ENCODE peak calls at places on chromosomes 3 and 15, in seven cellular contexts. One of them, this sample, is unnamed.

GRCh38 chr3:126083511-126083912 is 412 bp downstream of the SLC41A3 start:
- DNase-seq in K562: peak; percentile 49
- DNase-seq in astrocyte of the cerebellum: no peak
- DNase-seq in cardiac fibroblast: peak; percentile 37
- DNase-seq in adrenal gland: peak; percentile 63
- DNase-seq in lower leg skin: peak; percentile 39
- DNase-seq in activated B cell treated with CpG ODN at 0.5 μM for 24 hours: no peak
- DNase-seq in this sample: no peak

GRCh38 chr3:133384331-133385027 is 15.4 kb upstream of the BFSP2 start:
- DNase-seq in K562: peak; percentile 41
- DNase-seq in astrocyte of the cerebellum: peak; percentile 68
- DNase-seq in cardiac fibroblast: peak; percentile 65
- DNase-seq in adrenal gland: peak; percentile 80
- DNase-seq in lower leg skin: no peak
- DNase-seq in activated B cell treated with CpG ODN at 0.5 μM for 24 hours: peak; percentile 22
- DNase-seq in this sample: no peak

GRCh38 chr15:59736181-59736580 is 47.1 kb upstream of the BNIP2 start:
- DNase-seq in K562: no peak
- DNase-seq in astrocyte of the cerebellum: no peak
- DNase-seq in cardiac fibroblast: no peak
- DNase-seq in adrenal gland: no peak
- DNase-seq in lower leg skin: no peak
- DNase-seq in activated B cell treated with CpG ODN at 0.5 μM for 24 hours: no peak
- DNase-seq in this sample: no peak

GRCh38 chr3:151946606-151947005 is 73.2 kb downstream of the SUCNR1 start:
- DNase-seq in K562: no peak
- DNase-seq in astrocyte of the cerebellum: no peak
- DNase-seq in cardiac fibroblast: no peak
- DNase-seq in adrenal gland: no peak
- DNase-seq in lower leg skin: no peak
- DNase-seq in activated B cell treated with CpG ODN at 0.5 μM for 24 hours: no peak
- DNase-seq in this sample: no peak

GRCh38 chr3:170709046-170709445 is 123.2 kb upstream of the SLC7A14 start:
- DNase-seq in K562: no peak
- DNase-seq in astrocyte of the cerebellum: no peak
- DNase-seq in cardiac fibroblast: peak; percentile 75
- DNase-seq in adrenal gland: no peak
- DNase-seq in lower leg skin: peak; percentile 38
- DNase-seq in activated B cell treated with CpG ODN at 0.5 μM for 24 hours: no peak
- DNase-seq in this sample: peak; percentile 87

GRCh38 chr3:116148881-116149530 is 296.3 kb downstream of the LSAMP start:
- DNase-seq in K562: no peak
- DNase-seq in astrocyte of the cerebellum: no peak
- DNase-seq in cardiac fibroblast: no peak
- DNase-seq in adrenal gland: no peak
- DNase-seq in lower leg skin: no peak
- DNase-seq in activated B cell treated with CpG ODN at 0.5 μM for 24 hours: no peak
- DNase-seq in this sample: no peak

GRCh38 chr3:62493116-62493801 is 119.9 kb upstream of the FEZF2 start:
- DNase-seq in K562: no peak
- DNase-seq in astrocyte of the cerebellum: no peak
- DNase-seq in cardiac fibroblast: no peak
- DNase-seq in adrenal gland: no peak
- DNase-seq in lower leg skin: no peak
- DNase-seq in activated B cell treated with CpG ODN at 0.5 μM for 24 hours: no peak
- DNase-seq in this sample: no peak

GRCh38 chr3:4440951-4441350 is 26.1 kb downstream of the SUMF1 start:
- DNase-seq in K562: no peak
- DNase-seq in astrocyte of the cerebellum: no peak
- DNase-seq in cardiac fibroblast: no peak
- DNase-seq in adrenal gland: no peak
- DNase-seq in lower leg skin: no peak
- DNase-seq in activated B cell treated with CpG ODN at 0.5 μM for 24 hours: no peak
- DNase-seq in this sample: no peak

GRCh38 chr3:118501152-118501551 is 533.5 kb downstream of the IGSF11 start:
- DNase-seq in K562: no peak
- DNase-seq in astrocyte of the cerebellum: peak; percentile 0
- DNase-seq in cardiac fibroblast: peak; percentile 18
- DNase-seq in adrenal gland: peak; percentile 86
- DNase-seq in lower leg skin: no peak
- DNase-seq in activated B cell treated with CpG ODN at 0.5 μM for 24 hours: no peak
- DNase-seq in this sample: no peak

GRCh38 chr3:52230461-52230860 is 5.0 kb upstream of the TLR9 start:
- DNase-seq in K562: no peak
- DNase-seq in astrocyte of the cerebellum: no peak
- DNase-seq in cardiac fibroblast: no peak
- DNase-seq in adrenal gland: no peak
- DNase-seq in lower leg skin: no peak
- DNase-seq in activated B cell treated with CpG ODN at 0.5 μM for 24 hours: no peak
- DNase-seq in this sample: no peak

GRCh38 chr15:91302588-91303439 is 202.8 kb downstream of the SV2B start:
- DNase-seq in K562: peak; percentile 57
- DNase-seq in astrocyte of the cerebellum: peak; percentile 63
- DNase-seq in cardiac fibroblast: peak; percentile 76
- DNase-seq in adrenal gland: peak; percentile 48
- DNase-seq in lower leg skin: no peak
- DNase-seq in activated B cell treated with CpG ODN at 0.5 μM for 24 hours: no peak
- DNase-seq in this sample: peak; percentile 18

GRCh38 chr15:67023517-67024321 is 41.7 kb upstream of the SMAD3 start:
- DNase-seq in K562: no peak
- DNase-seq in astrocyte of the cerebellum: no peak
- DNase-seq in cardiac fibroblast: no peak
- DNase-seq in adrenal gland: no peak
- DNase-seq in lower leg skin: no peak
- DNase-seq in activated B cell treated with CpG ODN at 0.5 μM for 24 hours: no peak
- DNase-seq in this sample: no peak

GRCh38 chr15:29681486-29681845 is 140.8 kb downstream of the TJP1 start:
- DNase-seq in K562: no peak
- DNase-seq in astrocyte of the cerebellum: no peak
- DNase-seq in cardiac fibroblast: no peak
- DNase-seq in adrenal gland: no peak
- DNase-seq in lower leg skin: no peak
- DNase-seq in activated B cell treated with CpG ODN at 0.5 μM for 24 hours: no peak
- DNase-seq in this sample: no peak

GRCh38 chr15:92391640-92392039 is 2.0 kb upstream of the ST8SIA2 start:
- DNase-seq in K562: peak; percentile 36
- DNase-seq in astrocyte of the cerebellum: peak; percentile 51
- DNase-seq in cardiac fibroblast: peak; percentile 7
- DNase-seq in adrenal gland: peak; percentile 15
- DNase-seq in lower leg skin: no peak
- DNase-seq in activated B cell treated with CpG ODN at 0.5 μM for 24 hours: no peak
- DNase-seq in this sample: no peak

GRCh38 chr3:138727371-138727770 is 107.4 kb downstream of the PIK3CB start:
- DNase-seq in K562: no peak
- DNase-seq in astrocyte of the cerebellum: peak; percentile 51
- DNase-seq in cardiac fibroblast: no peak
- DNase-seq in adrenal gland: no peak
- DNase-seq in lower leg skin: no peak
- DNase-seq in activated B cell treated with CpG ODN at 0.5 μM for 24 hours: no peak
- DNase-seq in this sample: no peak

GRCh38 chr15:99058421-99058870 is 46.4 kb upstream of the SYNM start:
- DNase-seq in K562: no peak
- DNase-seq in astrocyte of the cerebellum: no peak
- DNase-seq in cardiac fibroblast: no peak
- DNase-seq in adrenal gland: peak; percentile 20
- DNase-seq in lower leg skin: no peak
- DNase-seq in activated B cell treated with CpG ODN at 0.5 μM for 24 hours: no peak
- DNase-seq in this sample: no peak

GRCh38 chr3:129486057-129487035 is 42.1 kb upstream of the RHO start:
- DNase-seq in K562: no peak
- DNase-seq in astrocyte of the cerebellum: peak; percentile 72
- DNase-seq in cardiac fibroblast: peak; percentile 86
- DNase-seq in adrenal gland: no peak
- DNase-seq in lower leg skin: no peak
- DNase-seq in activated B cell treated with CpG ODN at 0.5 μM for 24 hours: no peak
- DNase-seq in this sample: peak; percentile 68

GRCh38 chr15:96285306-96285705 is 45.2 kb upstream of the NR2F2 start:
- DNase-seq in K562: peak; percentile 59
- DNase-seq in astrocyte of the cerebellum: peak; percentile 69
- DNase-seq in cardiac fibroblast: peak; percentile 76
- DNase-seq in adrenal gland: peak; percentile 38
- DNase-seq in lower leg skin: no peak
- DNase-seq in activated B cell treated with CpG ODN at 0.5 μM for 24 hours: no peak
- DNase-seq in this sample: peak; percentile 81

GRCh38 chr3:123002100-123002748 is 25.3 kb downstream of the SEMA5B start:
- DNase-seq in K562: no peak
- DNase-seq in astrocyte of the cerebellum: no peak
- DNase-seq in cardiac fibroblast: no peak
- DNase-seq in adrenal gland: no peak
- DNase-seq in lower leg skin: no peak
- DNase-seq in activated B cell treated with CpG ODN at 0.5 μM for 24 hours: no peak
- DNase-seq in this sample: no peak

GRCh38 chr15:66798426-66799061 is 96.5 kb downstream of the SMAD6 start:
- DNase-seq in K562: no peak
- DNase-seq in astrocyte of the cerebellum: no peak
- DNase-seq in cardiac fibroblast: peak; percentile 34
- DNase-seq in adrenal gland: no peak
- DNase-seq in lower leg skin: no peak
- DNase-seq in activated B cell treated with CpG ODN at 0.5 μM for 24 hours: no peak
- DNase-seq in this sample: peak; percentile 35

DNA sequence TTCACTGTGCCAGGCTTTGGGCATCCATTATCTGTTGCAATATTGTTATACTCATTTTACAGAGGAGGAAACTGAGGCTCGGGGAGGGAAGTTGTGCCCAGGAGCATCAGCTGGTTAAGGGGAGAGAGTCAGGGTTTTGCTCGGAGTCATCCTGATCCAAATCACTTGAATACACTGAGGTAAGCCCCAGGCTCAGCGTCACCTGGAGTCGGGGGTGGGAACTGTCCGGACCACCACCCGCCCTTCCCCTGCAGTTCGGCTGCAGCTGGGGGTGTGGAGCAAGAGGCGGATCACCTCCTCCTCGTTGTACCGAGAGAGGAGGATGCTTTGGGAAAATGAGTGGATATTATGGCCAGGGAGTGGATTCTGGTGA is 646 bp downstream of the HRH1 start:
- DNase-seq in K562: no peak
- DNase-seq in astrocyte of the cerebellum: no peak
- DNase-seq in cardiac fibroblast: peak; percentile 40
- DNase-seq in adrenal gland: no peak
- DNase-seq in lower leg skin: no peak
- DNase-seq in activated B cell treated with CpG ODN at 0.5 μM for 24 hours: no peak
- DNase-seq in this sample: no peak
- TF ChIP-seq CTCF in K562: no peak
- TF ChIP-seq CTCF in astrocyte of the cerebellum: peak; percentile 40
- TF ChIP-seq CTCF in cardiac fibroblast: peak; percentile 41
- TF ChIP-seq CTCF in adrenal gland: no peak
- TF ChIP-seq CTCF in lower leg skin: no peak
- TF ChIP-seq CTCF in activated B cell treated with CpG ODN at 0.5 μM for 24 hours: no peak
- TF ChIP-seq CTCF in this sample: no peak

GRCh38 chr3:64019879-64020278 is 3.4 kb downstream of the PSMD6 start:
- DNase-seq in K562: no peak
- DNase-seq in astrocyte of the cerebellum: no peak
- DNase-seq in cardiac fibroblast: no peak
- DNase-seq in adrenal gland: no peak
- DNase-seq in lower leg skin: no peak
- DNase-seq in activated B cell treated with CpG ODN at 0.5 μM for 24 hours: no peak
- DNase-seq in this sample: no peak
- TF ChIP-seq CTCF in K562: no peak
- TF ChIP-seq CTCF in astrocyte of the cerebellum: no peak
- TF ChIP-seq CTCF in cardiac fibroblast: no peak
- TF ChIP-seq CTCF in adrenal gland: no peak
- TF ChIP-seq CTCF in lower leg skin: no peak
- TF ChIP-seq CTCF in activated B cell treated with CpG ODN at 0.5 μM for 24 hours: no peak
- TF ChIP-seq CTCF in this sample: no peak

GRCh38 chr3:94548581-94549316 is 485.9 kb downstream of the NSUN3 start:
- DNase-seq in K562: no peak
- DNase-seq in astrocyte of the cerebellum: no peak
- DNase-seq in cardiac fibroblast: no peak
- DNase-seq in adrenal gland: no peak
- DNase-seq in lower leg skin: no peak
- DNase-seq in activated B cell treated with CpG ODN at 0.5 μM for 24 hours: no peak
- DNase-seq in this sample: no peak
- TF ChIP-seq CTCF in K562: no peak
- TF ChIP-seq CTCF in astrocyte of the cerebellum: no peak
- TF ChIP-seq CTCF in cardiac fibroblast: no peak
- TF ChIP-seq CTCF in adrenal gland: no peak
- TF ChIP-seq CTCF in lower leg skin: no peak
- TF ChIP-seq CTCF in activated B cell treated with CpG ODN at 0.5 μM for 24 hours: no peak
- TF ChIP-seq CTCF in this sample: no peak

GRCh38 chr3:180085122-180085710 is 48.5 kb upstream of the PEX5L start:
- DNase-seq in K562: no peak
- DNase-seq in astrocyte of the cerebellum: no peak
- DNase-seq in cardiac fibroblast: no peak
- DNase-seq in adrenal gland: no peak
- DNase-seq in lower leg skin: no peak
- DNase-seq in activated B cell treated with CpG ODN at 0.5 μM for 24 hours: no peak
- DNase-seq in this sample: no peak
- TF ChIP-seq CTCF in K562: no peak
- TF ChIP-seq CTCF in astrocyte of the cerebellum: no peak
- TF ChIP-seq CTCF in cardiac fibroblast: no peak
- TF ChIP-seq CTCF in adrenal gland: no peak
- TF ChIP-seq CTCF in lower leg skin: no peak
- TF ChIP-seq CTCF in activated B cell treated with CpG ODN at 0.5 μM for 24 hours: no peak
- TF ChIP-seq CTCF in this sample: no peak

DNA sequence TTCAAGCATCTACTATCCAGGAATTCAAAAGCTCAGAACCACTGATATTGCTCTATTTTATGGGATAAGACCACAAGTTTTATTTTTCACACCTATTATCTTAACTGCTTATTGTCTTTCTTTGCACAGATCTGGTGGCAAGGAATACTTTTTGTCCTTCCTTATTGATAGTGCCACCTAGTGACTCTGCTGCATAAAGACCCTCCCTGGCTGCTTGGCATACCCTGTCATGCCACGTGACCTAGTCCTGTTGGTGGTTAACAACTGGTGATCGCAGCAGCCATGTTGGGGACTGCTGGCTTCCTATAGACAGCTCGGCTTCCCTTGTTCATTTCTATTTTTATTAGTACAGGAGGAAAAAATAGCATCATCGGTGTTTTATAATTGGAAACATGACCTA is 236.3 kb downstream of the MEX3B start:
- DNase-seq in K562: peak; percentile 10
- DNase-seq in astrocyte of the cerebellum: no peak
- DNase-seq in cardiac fibroblast: peak; percentile 5
- DNase-seq in adrenal gland: no peak
- DNase-seq in lower leg skin: no peak
- DNase-seq in activated B cell treated with CpG ODN at 0.5 μM for 24 hours: no peak
- DNase-seq in this sample: no peak
- TF ChIP-seq CTCF in K562: peak; percentile 35
- TF ChIP-seq CTCF in astrocyte of the cerebellum: no peak
- TF ChIP-seq CTCF in cardiac fibroblast: no peak
- TF ChIP-seq CTCF in adrenal gland: no peak
- TF ChIP-seq CTCF in lower leg skin: no peak
- TF ChIP-seq CTCF in activated B cell treated with CpG ODN at 0.5 μM for 24 hours: no peak
- TF ChIP-seq CTCF in this sample: no peak

This sample was measured in AG09309.